ENCODE peak calls at places on chromosome 22, in ten cellular contexts. X is T-helper 22 cell; G is fibroblast of the aortic adventitia; W is kidney tubule cell; A is kidney; Y is ureter; H is germinal center; F is upper lobe of right lung; E is Caki2; L is central memory CD4-positive, alpha-beta T cell. K is an unnamed sample.

GRCh38 chr22:30433773-30434172 is 8.2 kb downstream of the MTFP1 start:
- DNase-seq in X (no peak), G (no peak), W (peak), A (no peak), Y (no peak), H (no peak), F (no peak), E (no peak), L (no peak), K (no peak)

GRCh38 chr22:46083383-46084350 is 66.7 kb upstream of the PPARA start:
- DNase-seq in X (no peak), G (peak), W (no peak), A (peak), Y (no peak), H (no peak), F (peak), E (peak), L (no peak), K (peak)

GRCh38 chr22:31179345-31179744 is 19.4 kb downstream of the RNF185 start:
- DNase-seq in X (no peak), G (no peak), W (peak), A (no peak), Y (peak), H (no peak), F (no peak), E (peak), L (no peak), K (no peak)

GRCh38 chr22:49770454-49771265 is 57.0 kb downstream of the BRD1 start:
- DNase-seq in X (no peak), G (no peak), W (no peak), A (peak), Y (no peak), H (no peak), F (peak), E (no peak), L (no peak), K (peak)

GRCh38 chr22:41405588-41405987 is 23.8 kb downstream of the TEF start:
- DNase-seq in X (no peak), G (no peak), W (no peak), A (no peak), Y (no peak), H (peak), F (no peak), E (no peak), L (no peak), K (peak)

GRCh38 chr22:24485608-24486007 is 9.5 kb upstream of the UPB1 start:
- DNase-seq in X (no peak), G (peak), W (no peak), A (no peak), Y (no peak), H (no peak), F (no peak), E (no peak), L (peak), K (no peak)

GRCh38 chr22:25334091-25334490 is 114.7 kb downstream of the CRYBB2 start:
- DNase-seq in X (no peak), G (peak), W (peak), A (no peak), Y (no peak), H (peak), F (no peak), E (no peak), L (no peak), K (no peak)

GRCh38 chr22:50739279-50739691 is 1.3 kb downstream of the ACR start:
- DNase-seq in X (no peak), G (no peak), W (no peak), A (peak), Y (no peak), H (no peak), F (peak), E (no peak), L (no peak), K (peak)

GRCh38 chr22:46902436-46902835 is 140.0 kb downstream of the TBC1D22A start:
- DNase-seq in X (no peak), G (no peak), W (no peak), A (peak), Y (no peak), H (no peak), F (peak), E (no peak), L (no peak), K (no peak)

GRCh38 chr22:37545703-37546435 is 14.4 kb upstream of the CDC42EP1 start:
- DNase-seq in X (no peak), G (peak), W (peak), A (peak), Y (peak), H (no peak), F (peak), E (peak), L (no peak), K (peak)

GRCh38 chr22:42368379-42369249 is 63.6 kb downstream of the NFAM1 start:
- DNase-seq in X (peak), G (no peak), W (no peak), A (peak), Y (no peak), H (no peak), F (no peak), E (no peak), L (peak), K (peak)

GRCh38 chr22:23383491-23384450 is 196.3 kb downstream of the IGLL1 start:
- DNase-seq in X (no peak), G (no peak), W (no peak), A (peak), Y (no peak), H (no peak), F (peak), E (no peak), L (no peak), K (peak)

GRCh38 chr22:39365406-39365782 is 15.6 kb downstream of the SYNGR1 start:
- DNase-seq in X (no peak), G (no peak), W (no peak), A (no peak), Y (no peak), H (no peak), F (no peak), E (no peak), L (no peak), K (no peak)

GRCh38 chr22:24989135-24989534 is 36.6 kb downstream of the KIAA1671 start:
- DNase-seq in X (no peak), G (no peak), W (no peak), A (no peak), Y (no peak), H (no peak), F (no peak), E (no peak), L (no peak), K (no peak)

GRCh38 chr22:25777870-25778269 is 35.9 kb downstream of the MYO18B start:
- DNase-seq in X (no peak), G (peak), W (peak), A (no peak), Y (no peak), H (no peak), F (no peak), E (peak), L (no peak), K (no peak)

GRCh38 chr22:47174671-47175111 is 412.2 kb downstream of the TBC1D22A start:
- DNase-seq in X (no peak), G (no peak), W (no peak), A (peak), Y (no peak), H (no peak), F (peak), E (no peak), L (no peak), K (peak)

GRCh38 chr22:33051960-33052839 is 6.0 kb downstream of the SYN3 start:
- DNase-seq in X (no peak), G (no peak), W (peak), A (no peak), Y (no peak), H (no peak), F (no peak), E (peak), L (no peak), K (no peak)

GRCh38 chr22:43385770-43386641 is 25.8 kb upstream of the MPPED1 start:
- DNase-seq in X (peak), G (peak), W (peak), A (peak), Y (peak), H (peak), F (peak), E (peak), L (peak), K (peak)

GRCh38 chr22:20106849-20107237 is 9.1 kb upstream of the RANBP1 start:
- DNase-seq in X (no peak), G (no peak), W (no peak), A (peak), Y (no peak), H (no peak), F (no peak), E (no peak), L (no peak), K (peak)

GRCh38 chr22:32539631-32540449 is 65.2 kb downstream of the FBXO7 start:
- DNase-seq in X (no peak), G (no peak), W (peak), A (no peak), Y (no peak), H (no peak), F (no peak), E (no peak), L (no peak), K (no peak)

GRCh38 chr22:46239261-46240048 is 10.6 kb downstream of the CDPF1 start:
- DNase-seq in X (no peak), G (no peak), W (no peak), A (no peak), Y (no peak), H (peak), F (no peak), E (no peak), L (peak), K (peak)

GRCh38 chr22:39384750-39385480 is 14.7 kb upstream of the TAB1 start:
- DNase-seq in X (no peak), G (no peak), W (peak), A (no peak), Y (no peak), H (no peak), F (no peak), E (no peak), L (no peak), K (no peak)

GRCh38 chr22:41983516-41983915 is 14.3 kb downstream of the SEPTIN3 start:
- DNase-seq in X (no peak), G (peak), W (no peak), A (peak), Y (no peak), H (no peak), F (no peak), E (no peak), L (no peak), K (no peak)

GRCh38 chr22:36925388-36926290 is 12.2 kb downstream of the CSF2RB start:
- DNase-seq in X (no peak), G (peak), W (no peak), A (peak), Y (peak), H (no peak), F (no peak), E (no peak), L (no peak), K (peak)

GRCh38 chr22:22657712-22658111 is 13.3 kb downstream of the GGTLC2 start:
- DNase-seq in X (no peak), G (no peak), W (no peak), A (no peak), Y (no peak), H (no peak), F (no peak), E (no peak), L (no peak), K (no peak)

GRCh38 chr22:45208993-45209838 is 31.5 kb downstream of the KIAA0930 start:
- DNase-seq in X (no peak), G (peak), W (peak), A (peak), Y (no peak), H (no peak), F (no peak), E (peak), L (no peak), K (peak)

GRCh38 chr22:47370448-47371262 is 608.2 kb downstream of the TBC1D22A start:
- DNase-seq in X (no peak), G (no peak), W (no peak), A (no peak), Y (peak), H (no peak), F (no peak), E (no peak), L (no peak), K (peak)

GRCh38 chr22:40728731-40729189 is 49.5 kb downstream of the MCHR1 start:
- DNase-seq in X (peak), G (peak), W (peak), A (no peak), Y (peak), H (no peak), F (no peak), E (no peak), L (peak), K (peak)

GRCh38 chr22:20238567-20239062 is 29.5 kb downstream of the RTN4R start:
- DNase-seq in X (peak), G (peak), W (peak), A (no peak), Y (no peak), H (peak), F (peak), E (peak), L (peak), K (peak)

GRCh38 chr22:29306830-29307657 is 594 bp downstream of the GAS2L1 start:
- DNase-seq in X (no peak), G (peak), W (peak), A (peak), Y (peak), H (peak), F (peak), E (peak), L (no peak), K (peak)

GRCh38 chr22:36356708-36357694 is 30.8 kb downstream of the MYH9 start:
- DNase-seq in X (no peak), G (no peak), W (no peak), A (peak), Y (no peak), H (no peak), F (no peak), E (no peak), L (no peak), K (no peak)

GRCh38 chr22:32847067-32847491 is 45.6 kb downstream of the TIMP3 start:
- DNase-seq in X (no peak), G (peak), W (no peak), A (no peak), Y (peak), H (no peak), F (no peak), E (no peak), L (no peak), K (no peak)

GRCh38 chr22:45503071-45503815 is 560 bp downstream of the FBLN1 start:
- DNase-seq in X (no peak), G (no peak), W (no peak), A (peak), Y (no peak), H (no peak), F (no peak), E (no peak), L (no peak), K (no peak)

GRCh38 chr22:22523494-22523893 is 3.4 kb upstream of the ZNF280A start:
- DNase-seq in X (no peak), G (no peak), W (no peak), A (no peak), Y (no peak), H (no peak), F (no peak), E (no peak), L (no peak), K (no peak)

GRCh38 chr22:38831166-38831945 is 12.5 kb downstream of the NPTXR start:
- DNase-seq in X (no peak), G (peak), W (peak), A (no peak), Y (no peak), H (no peak), F (peak), E (peak), L (no peak), K (peak)

GRCh38 chr22:19527861-19528417 is 3.7 kb upstream of the CLDN5 start:
- DNase-seq in X (no peak), G (no peak), W (no peak), A (no peak), Y (no peak), H (no peak), F (peak), E (no peak), L (no peak), K (peak)

GRCh38 chr22:31635638-31636306 is 26.2 kb downstream of the PISD start:
- DNase-seq in X (no peak), G (no peak), W (no peak), A (no peak), Y (no peak), H (no peak), F (peak), E (no peak), L (no peak), K (no peak)